ENCODE peak calls at places on chromosomes 16 and 17, in six cellular contexts. X is fibroblast of mammary gland, P is astrocyte of the spinal cord, V is pancreas, H is lower lobe of right lung, L is fibroblast of pulmonary artery. D is an unnamed sample.

GRCh38 chr16:85568519-85568918 is 44.6 kb upstream of the GSE1 start:
- DNase-seq in X (no peak), P (no peak), V (no peak), H (peak), L (no peak), D (no peak)

GRCh38 chr17:19996086-19996485 is 13.1 kb upstream of the SPECC1 start:
- DNase-seq in X (no peak), P (no peak), V (no peak), H (no peak), L (no peak), D (no peak)

GRCh38 chr17:12545877-12546513 is 119.7 kb upstream of the MYOCD start:
- DNase-seq in X (peak), P (peak), V (no peak), H (no peak), L (peak), D (peak)

GRCh38 chr16:48194828-48195566 is 39.2 kb upstream of the ABCC12 start:
- DNase-seq in X (peak), P (peak), V (no peak), H (no peak), L (peak), D (peak)

GRCh38 chr16:24178496-24178895 is 77.6 kb upstream of the CACNG3 start:
- DNase-seq in X (no peak), P (no peak), V (no peak), H (no peak), L (no peak), D (no peak)

GRCh38 chr17:72597354-72598087 is 476.7 kb downstream of the SOX9 start:
- DNase-seq in X (no peak), P (no peak), V (no peak), H (no peak), L (no peak), D (no peak)

GRCh38 chr16:86988920-86989715 is 328.1 kb downstream of the C16orf95 start:
- DNase-seq in X (no peak), P (no peak), V (no peak), H (no peak), L (no peak), D (no peak)

GRCh38 chr17:81335388-81336157 is 40.5 kb upstream of the SLC38A10 start:
- DNase-seq in X (no peak), P (no peak), V (no peak), H (peak), L (no peak), D (no peak)

GRCh38 chr17:48526986-48527741 is 3.6 kb downstream of the HOXB1 start:
- DNase-seq in X (no peak), P (no peak), V (no peak), H (no peak), L (no peak), D (no peak)
- H3K4me3 ChIP-seq in X (no peak), P (no peak), V (no peak), H (peak), L (no peak), D (no peak)

DNA sequence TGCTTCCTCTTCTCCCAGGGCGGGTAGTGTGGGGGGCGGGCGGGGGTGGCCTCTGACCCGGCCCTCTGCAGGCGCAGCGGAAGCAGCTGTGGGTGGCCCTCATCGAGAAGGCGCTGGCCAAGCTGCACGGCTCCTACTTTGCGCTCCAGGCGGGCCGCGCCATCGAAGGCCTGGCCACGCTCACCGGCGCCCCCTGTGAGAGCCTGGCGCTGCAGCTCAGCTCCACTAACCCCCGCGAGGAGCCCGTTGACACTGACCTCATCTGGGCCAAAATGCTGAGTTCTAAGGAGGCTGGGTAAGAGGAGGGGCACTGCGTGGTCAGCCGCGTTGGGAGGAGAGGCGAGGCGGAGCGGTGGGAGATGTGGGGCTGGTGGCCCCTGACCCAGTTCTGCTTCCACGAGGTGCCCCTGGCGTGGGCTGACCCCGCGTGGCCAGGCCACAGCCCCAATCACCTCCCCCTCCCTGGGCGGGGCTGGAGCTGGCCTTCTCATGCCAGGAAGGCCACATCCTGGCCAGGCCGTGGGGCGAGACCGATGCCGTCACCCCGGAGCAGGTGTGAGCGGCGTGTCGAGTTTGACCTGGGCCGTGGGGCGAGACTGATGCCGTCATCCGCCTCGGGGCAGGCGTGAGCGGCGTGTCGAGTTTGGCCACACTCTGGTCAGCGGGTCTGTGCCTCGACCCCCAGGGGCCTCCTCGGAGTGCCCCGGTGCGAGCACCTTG is 10.5 kb upstream of the PRR35 start:
- DNase-seq in X (no peak), P (no peak), V (no peak), H (no peak), L (no peak), D (no peak)
- TF ChIP-seq CTCF in X (no peak), P (peak), V (no peak), H (no peak), L (no peak), D (no peak)

DNA sequence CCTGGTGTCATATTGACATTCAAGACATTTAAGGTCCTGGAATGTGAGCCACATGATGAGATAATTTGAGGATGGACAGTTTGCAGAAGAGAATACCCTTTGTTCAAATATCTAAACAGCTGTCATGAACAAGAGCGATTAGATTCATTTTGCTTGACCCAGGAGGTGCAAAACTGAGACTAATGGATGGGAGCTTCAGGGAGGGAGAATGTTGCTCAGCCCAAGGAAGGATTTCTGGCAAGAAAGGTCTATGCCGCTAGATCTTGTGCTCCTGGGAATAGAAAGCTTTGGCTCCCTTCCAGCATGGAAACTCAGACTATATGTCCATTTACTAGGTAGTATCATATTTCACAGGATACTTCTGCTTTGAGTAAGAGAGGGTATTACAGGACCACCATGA is 14.8 kb upstream of the CDH11 start:
- DNase-seq in X (no peak), P (no peak), V (no peak), H (no peak), L (no peak), D (no peak)
- H3K4me3 ChIP-seq in X (no peak), P (no peak), V (no peak), H (no peak), L (no peak), D (no peak)

GRCh38 chr16:19625039-19625438 is 69.5 kb downstream of the VPS35L start:
- DNase-seq in X (no peak), P (no peak), V (no peak), H (no peak), L (no peak), D (no peak)
- TF ChIP-seq CTCF in X (no peak), P (no peak), V (no peak), H (no peak), L (no peak), D (no peak)

GRCh38 chr16:1477033-1477432 is 2.2 kb upstream of the CLCN7 start:
- DNase-seq in X (no peak), P (no peak), V (no peak), H (no peak), L (no peak), D (no peak)
- H3K4me3 ChIP-seq in X (no peak), P (no peak), V (no peak), H (no peak), L (no peak), D (no peak)